ENCODE peak calls at places on chromosomes 2 and 18, in nine cellular contexts. B is WTC11; U is left ventricle myocardium inferior; V is glutamatergic neuron; P is heart left ventricle; R is CD4-positive, alpha-beta T cell; C is suprapubic skin; N is transverse colon; J is sigmoid colon. W is an unnamed sample.

GRCh38 chr2:238632181-238633060 is 205.7 kb downstream of the ASB1 start:
- DNase-seq in B (no peak), V (no peak), R (no peak), J (no peak), C (no peak), N (no peak), U (no peak), P (no peak), W (no peak)

GRCh38 chr2:205903549-205904129 is 182.3 kb downstream of the INO80D start:
- DNase-seq in U (no peak), P (no peak), J (no peak), B (peak; percentile 57), N (peak; percentile 74), V (peak; percentile 71), R (no peak), C (no peak), W (peak; percentile 56)

GRCh38 chr2:16623046-16623445 is 42.6 kb downstream of the CYRIA start:
- DNase-seq in V (no peak), B (no peak), P (no peak), N (no peak), C (no peak), U (no peak), J (no peak), R (no peak), W (no peak)

GRCh38 chr2:73856214-73856613 is 27.5 kb downstream of the STAMBP start:
- DNase-seq in B (no peak), U (no peak), J (no peak), V (no peak), P (no peak), C (no peak), R (no peak), N (no peak), W (no peak)

GRCh38 chr2:328761-329160 is 40.9 kb upstream of the ALKAL2 start:
- DNase-seq in R (no peak), B (no peak), U (no peak), V (no peak), C (no peak), N (no peak), J (no peak), P (no peak), W (no peak)

GRCh38 chr18:59818769-59819168 is 81.0 kb upstream of the PMAIP1 start:
- DNase-seq in P (no peak), J (no peak), U (no peak), C (no peak), B (no peak), N (no peak), R (no peak), V (no peak), W (no peak)

GRCh38 chr2:196259507-196260481 is 88.4 kb upstream of the STK17B start:
- DNase-seq in J (no peak), C (no peak), P (no peak), N (no peak), R (no peak), V (no peak), U (no peak), B (no peak), W (no peak)

GRCh38 chr2:241157841-241158545 is 7.7 kb downstream of the PPP1R7 start:
- DNase-seq in J (no peak), V (no peak), C (no peak), N (no peak), R (no peak), P (no peak), B (no peak), U (no peak), W (no peak)

GRCh38 chr2:184425083-184425482 is 173.2 kb upstream of the ZNF804A start:
- DNase-seq in V (no peak), J (no peak), N (no peak), U (no peak), C (no peak), R (no peak), B (no peak), P (no peak), W (no peak)

GRCh38 chr18:9758624-9759075 is 50.5 kb downstream of the RAB31 start:
- DNase-seq in C (no peak), V (no peak), J (no peak), R (no peak), P (no peak), B (no peak), U (no peak), N (no peak), W (no peak)

GRCh38 chr2:47501374-47502200 is 98.6 kb downstream of the MSH2 start:
- DNase-seq in V (no peak), R (no peak), B (no peak), C (no peak), N (no peak), U (no peak), P (no peak), J (no peak), W (no peak)

GRCh38 chr2:80166457-80166856 is 138.1 kb downstream of the LRRTM1 start:
- DNase-seq in C (no peak), P (no peak), B (no peak), J (no peak), N (no peak), U (no peak), R (no peak), V (no peak), W (no peak)

GRCh38 chr2:80167284-80167808 is 137.2 kb downstream of the LRRTM1 start:
- DNase-seq in R (no peak), V (no peak), J (no peak), P (no peak), C (no peak), N (no peak), B (no peak), U (no peak), W (no peak)

GRCh38 chr2:80169811-80170594 is 134.5 kb downstream of the LRRTM1 start:
- DNase-seq in J (no peak), C (no peak), R (no peak), P (no peak), V (no peak), U (no peak), B (no peak), N (no peak), W (no peak)

GRCh38 chr2:80168801-80169200 is 135.8 kb downstream of the LRRTM1 start:
- DNase-seq in V (no peak), N (no peak), U (no peak), P (no peak), J (no peak), C (no peak), B (no peak), R (no peak), W (no peak)

GRCh38 chr2:80168037-80168436 is 136.5 kb downstream of the LRRTM1 start:
- DNase-seq in U (no peak), J (no peak), R (no peak), B (no peak), C (no peak), P (no peak), V (no peak), N (no peak), W (no peak)
- TF ChIP-seq CTCF in U (no peak), J (no peak), R (no peak), B (no peak), C (no peak), P (no peak), V (no peak), N (no peak), W (no peak)

GRCh38 chr18:32237024-32237423 is 47.2 kb downstream of the MEP1B start:
- DNase-seq in R (no peak), U (no peak), P (no peak), V (no peak), N (no peak), C (no peak), B (no peak), J (no peak), W (no peak)

GRCh38 chr18:32243358-32243757 is 53.5 kb downstream of the MEP1B start:
- DNase-seq in C (no peak), R (no peak), V (no peak), P (no peak), U (no peak), J (no peak), N (no peak), B (no peak), W (no peak)

GRCh38 chr18:32242395-32242794 is 52.6 kb downstream of the MEP1B start:
- DNase-seq in R (no peak), J (no peak), V (no peak), N (no peak), B (no peak), P (no peak), U (no peak), C (no peak), W (no peak)

GRCh38 chr18:32238635-32239268 is 48.9 kb downstream of the MEP1B start:
- DNase-seq in R (no peak), C (no peak), B (peak; percentile 19), U (no peak), N (no peak), J (no peak), V (no peak), P (no peak), W (no peak)
- TF ChIP-seq CTCF in R (no peak), C (no peak), B (no peak), U (no peak), N (no peak), J (no peak), V (no peak), P (no peak), W (no peak)

DNA sequence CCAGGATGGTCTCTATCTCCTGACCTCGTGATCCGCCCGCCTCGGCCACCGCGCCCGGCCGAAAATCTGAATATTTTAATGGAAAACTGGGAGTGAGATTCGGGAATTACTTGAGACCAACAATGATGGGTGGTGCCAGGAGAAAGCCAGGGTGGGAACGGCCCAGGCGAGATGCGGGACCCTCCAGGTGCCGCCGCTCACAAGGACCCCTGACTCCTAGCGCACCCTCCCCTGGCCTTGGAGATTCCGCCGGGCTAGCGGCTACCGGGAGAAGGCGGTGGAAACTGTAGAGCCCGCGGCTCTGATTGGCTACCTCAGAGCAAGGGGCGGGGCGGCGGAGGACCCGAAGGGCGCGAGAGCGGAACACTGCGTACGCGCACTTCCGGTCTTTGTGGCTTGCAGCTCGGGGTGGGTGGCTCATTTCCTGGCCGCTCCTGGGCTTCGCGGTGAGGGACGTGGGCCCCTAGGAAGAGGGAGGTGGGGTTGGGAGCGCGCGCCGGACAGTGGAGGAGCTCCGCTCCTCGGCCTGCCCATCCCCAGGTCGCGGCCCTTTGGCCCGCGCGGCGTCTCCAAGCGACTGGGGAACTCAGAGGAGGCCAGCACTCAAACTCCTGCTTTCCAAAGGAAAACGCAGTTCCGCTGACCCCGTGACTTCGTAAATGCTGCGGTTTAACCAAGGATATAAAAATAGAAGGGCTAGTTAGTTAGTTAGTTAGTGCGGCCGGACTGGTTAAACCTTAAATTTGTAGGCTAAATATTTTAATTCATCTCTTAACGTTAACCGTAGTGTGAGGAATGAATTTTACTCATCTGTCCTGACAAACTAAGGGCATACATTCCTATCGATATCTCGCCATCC is at the start of gene ZNF397:
- DNase-seq in U (peak; percentile 99), R (peak; percentile 92), V (peak; percentile 99), J (peak; percentile 99), C (peak; percentile 99), P (peak; percentile 99), B (peak; percentile 98), N (peak; percentile 99), W (peak; percentile 97)
- TF ChIP-seq CTCF in U (no peak), R (no peak), V (no peak), J (no peak), C (no peak), P (no peak), B (no peak), N (no peak), W (no peak)

DNA sequence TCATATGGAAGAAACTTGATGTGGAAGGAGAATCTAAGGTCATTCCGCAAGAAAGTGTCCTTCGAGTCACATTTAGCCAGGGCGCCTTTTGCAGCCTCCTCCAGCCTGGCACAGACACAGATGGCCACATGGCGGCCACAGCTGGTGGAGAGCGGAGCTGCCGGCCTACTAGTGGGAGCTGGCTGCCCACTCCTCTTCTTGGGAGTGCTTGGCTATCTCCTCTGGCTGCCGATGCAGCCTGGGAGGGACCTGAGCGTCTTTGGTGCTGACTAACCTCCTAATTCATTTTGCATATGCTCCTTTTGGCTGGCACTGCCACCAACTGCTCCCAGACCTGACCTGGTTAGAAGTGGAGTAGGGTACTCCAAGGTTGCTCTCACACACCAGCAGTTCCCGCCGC is 199.3 kb upstream of the MYT1L start:
- DNase-seq in P (no peak), C (no peak), B (no peak), V (no peak), R (no peak), U (no peak), N (no peak), J (no peak), W (no peak)
- TF ChIP-seq CTCF in P (no peak), C (no peak), B (no peak), V (no peak), R (no peak), U (no peak), N (no peak), J (no peak), W (no peak)